ENCODE peak calls at places on chromosomes 7 and 10, in seven cellular contexts. I is neural progenitor cell; G is tibial nerve; C is effector memory CD4-positive, alpha-beta T cell; R is lower lobe of right lung; B is neuronal stem cell; P is esophagus squamous epithelium. L is an unnamed sample.

GRCh38 chr7:29345590-29345989 is 151.0 kb downstream of the CHN2 start:
- DNase-seq in I (peak; percentile 71), G (no peak), C (no peak), R (peak; percentile 51), B (peak; percentile 20), P (no peak), L (peak; percentile 67)

GRCh38 chr10:87850742-87851205 is 12.6 kb downstream of the KLLN start:
- DNase-seq in I (peak; percentile 82), G (peak; percentile 65), C (peak; percentile 21), R (peak; percentile 55), B (peak; percentile 41), P (no peak), L (peak; percentile 79)

GRCh38 chr10:102935510-102935909 is 17.4 kb downstream of the CNNM2 start:
- DNase-seq in I (no peak), G (no peak), C (no peak), R (no peak), B (no peak), P (no peak), L (no peak)

GRCh38 chr7:74483402-74484336 is 30.0 kb downstream of the GTF2IRD1 start:
- DNase-seq in I (no peak), G (no peak), C (no peak), R (no peak), B (no peak), P (no peak), L (no peak)

GRCh38 chr7:135811513-135811912 is 62.9 kb upstream of the FAM180A start:
- DNase-seq in I (no peak), G (no peak), C (no peak), R (no peak), B (no peak), P (no peak), L (no peak)

GRCh38 chr7:134461921-134462320 is 3.0 kb upstream of the AKR1B1 start:
- DNase-seq in I (no peak), G (no peak), C (no peak), R (no peak), B (no peak), P (no peak), L (no peak)

GRCh38 chr10:122139627-122140151 is 131.4 kb upstream of the BTBD16 start:
- DNase-seq in I (no peak), G (no peak), C (no peak), R (no peak), B (no peak), P (no peak), L (no peak)

GRCh38 chr7:22430457-22430856 is 69.5 kb downstream of the STEAP1B start:
- DNase-seq in I (no peak), G (no peak), C (no peak), R (no peak), B (no peak), P (no peak), L (no peak)

GRCh38 chr10:110408203-110408871 is 89.4 kb upstream of the DUSP5 start:
- DNase-seq in I (no peak), G (no peak), C (no peak), R (peak; percentile 44), B (no peak), P (no peak), L (no peak)

GRCh38 chr7:57328457-57328856 is 121.5 kb upstream of the ZNF716 start:
- DNase-seq in I (no peak), G (no peak), C (no peak), R (no peak), B (no peak), P (no peak), L (no peak)

GRCh38 chr7:141231018-141231792 is 157.3 kb downstream of the TMEM178B start:
- DNase-seq in I (peak; percentile 72), G (no peak), C (no peak), R (no peak), B (no peak), P (no peak), L (no peak)

GRCh38 chr10:116748041-116748440 is 5.7 kb upstream of the HSPA12A start:
- DNase-seq in I (no peak), G (no peak), C (no peak), R (no peak), B (no peak), P (no peak), L (no peak)

GRCh38 chr7:154598864-154599263 is 404.1 kb downstream of the PAXIP1 start:
- DNase-seq in I (no peak), G (no peak), C (no peak), R (no peak), B (no peak), P (no peak), L (no peak)

GRCh38 chr7:84913731-84914130 is 273.1 kb downstream of the SEMA3D start:
- DNase-seq in I (no peak), G (no peak), C (no peak), R (no peak), B (no peak), P (no peak), L (no peak)

GRCh38 chr10:117266400-117266799 is 25.5 kb downstream of the SLC18A2 start:
- DNase-seq in I (no peak), G (no peak), C (no peak), R (no peak), B (no peak), P (no peak), L (no peak)

GRCh38 chr7:36155811-36156361 is 2.8 kb downstream of the EEPD1 start:
- DNase-seq in I (peak; percentile 32), G (no peak), C (no peak), R (no peak), B (no peak), P (no peak), L (no peak)

GRCh38 chr10:97850446-97850845 is 803 bp downstream of the GOLGA7B start:
- DNase-seq in I (peak; percentile 53), G (no peak), C (no peak), R (no peak), B (peak; percentile 6), P (no peak), L (no peak)

GRCh38 chr7:4470246-4470645 is 211.8 kb upstream of the FOXK1 start:
- DNase-seq in I (peak; percentile 38), G (no peak), C (no peak), R (no peak), B (no peak), P (no peak), L (no peak)

GRCh38 chr7:117730404-117730803 is 142.8 kb downstream of the CTTNBP2 start:
- DNase-seq in I (no peak), G (no peak), C (no peak), R (no peak), B (no peak), P (no peak), L (no peak)

DNA sequence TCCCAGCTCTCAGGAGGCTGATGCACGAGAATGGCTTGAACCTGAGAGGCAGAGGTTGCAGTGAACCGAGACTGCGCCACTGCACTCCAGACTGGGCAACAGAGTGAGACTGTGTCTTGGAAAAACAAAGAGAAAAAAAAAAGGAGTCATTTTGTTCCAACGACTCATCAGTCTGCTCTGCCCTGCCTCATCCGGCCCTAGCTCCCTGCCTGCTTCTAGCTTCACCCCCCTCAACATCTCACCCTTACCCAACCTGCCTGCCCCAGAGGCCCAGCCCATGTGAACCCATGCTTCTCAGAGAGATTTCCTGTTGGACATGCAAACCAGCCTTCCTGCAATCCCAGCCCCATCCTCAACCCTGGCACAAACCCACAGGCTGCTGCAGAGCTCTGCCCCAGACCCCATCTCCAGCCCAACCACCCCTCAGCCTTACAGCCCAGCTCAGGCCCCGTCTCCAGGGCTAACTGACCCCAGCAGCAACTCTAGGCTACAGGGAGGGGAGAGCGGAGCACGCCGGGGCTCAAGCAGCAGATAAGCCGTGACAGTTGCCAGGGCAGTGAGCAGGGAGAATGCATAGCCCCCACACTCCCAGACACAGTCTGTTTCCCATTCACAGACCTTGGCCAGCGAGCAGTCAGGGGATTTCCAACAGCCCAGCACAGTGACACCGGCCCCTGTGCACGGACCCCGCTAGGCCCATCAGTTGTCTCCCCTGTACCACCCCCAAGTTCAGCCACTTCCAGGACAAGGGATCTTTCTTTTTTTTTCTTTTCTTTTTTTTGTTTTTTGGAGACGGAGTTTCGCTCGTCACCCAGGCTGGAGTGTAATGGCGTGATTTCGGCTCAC is 85.9 kb upstream of the KCTD7 start:
- DNase-seq in I (no peak), G (no peak), C (no peak), R (no peak), B (no peak), P (no peak), L (no peak)
- H3K27ac ChIP-seq in I (no peak overlapping the region), G (no peak overlapping the region), C (no peak overlapping the region), R (no peak overlapping the region), B (no peak overlapping the region), P (no peak overlapping the region), L (peak overlapping the region; percentile 44)

GRCh38 chr7:100069991-100070390 is 11.5 kb downstream of the ZNF3 start:
- DNase-seq in I (no peak), G (no peak), C (no peak), R (no peak), B (no peak), P (no peak), L (no peak)

GRCh38 chr7:100075418-100075817 is 6.1 kb downstream of the ZNF3 start:
- DNase-seq in I (no peak), G (no peak), C (no peak), R (no peak), B (no peak), P (no peak), L (no peak)

GRCh38 chr7:100066953-100067352 is 14.6 kb downstream of the ZNF3 start:
- DNase-seq in I (no peak), G (no peak), C (no peak), R (no peak), B (no peak), P (no peak), L (no peak)

GRCh38 chr7:100072462-100072861 is 9.1 kb downstream of the ZNF3 start:
- DNase-seq in I (no peak), G (no peak), C (no peak), R (no peak), B (no peak), P (no peak), L (no peak)

GRCh38 chr7:100071018-100071723 is 10.4 kb downstream of the ZNF3 start:
- DNase-seq in I (no peak), G (no peak), C (no peak), R (no peak), B (no peak), P (no peak), L (no peak)
- H3K9me3 ChIP-seq in I (peaks cover 52% of the 10 kb centered on the region), G (peaks cover 16% of the 10 kb centered on the region), C (peaks cover 20% of the 10 kb centered on the region), R (peaks cover 28% of the 10 kb centered on the region), B (peaks cover 71% of the 10 kb centered on the region), P (peaks cover 9% of the 10 kb centered on the region), L (peaks cover 21% of the 10 kb centered on the region)

DNA sequence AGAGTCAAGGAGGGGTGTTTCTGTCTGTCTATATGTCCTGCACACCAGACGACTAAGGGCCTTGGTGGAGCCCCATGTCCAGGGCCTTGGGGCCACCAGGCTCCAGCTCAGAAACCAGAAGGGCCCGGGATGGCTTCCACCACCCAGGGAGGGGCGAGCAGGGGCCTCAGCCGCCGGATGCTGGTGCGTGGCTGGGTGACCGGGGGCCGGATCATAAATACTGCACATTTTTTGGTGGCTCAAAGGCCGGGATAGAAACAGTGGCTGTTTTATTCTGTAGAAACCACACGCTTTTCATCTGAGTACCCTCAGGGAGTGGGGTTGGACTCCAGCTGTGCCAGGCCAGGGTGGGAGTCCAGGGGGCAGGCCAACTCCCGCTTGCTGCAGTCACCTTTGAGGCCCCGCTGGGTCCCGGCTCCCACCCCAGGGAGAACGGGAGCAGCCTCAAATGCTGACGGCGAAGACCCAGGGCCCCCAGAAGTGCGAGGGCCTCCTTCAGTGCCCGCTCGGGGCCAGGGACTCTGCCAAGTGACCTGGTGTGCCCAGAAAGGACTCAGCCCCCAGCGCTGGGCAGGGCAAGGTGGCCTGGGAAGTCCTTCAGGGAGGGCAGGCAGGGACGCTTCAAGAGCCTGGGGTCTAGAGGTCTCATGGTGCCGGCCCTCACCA is 28.2 kb downstream of the PDGFA start:
- DNase-seq in I (no peak), G (no peak), C (no peak), R (peak; percentile 29), B (no peak), P (no peak), L (no peak)
- H3K27ac ChIP-seq in I (no peak overlapping the region), G (peak overlapping the region; percentile 70), C (no peak overlapping the region), R (no peak overlapping the region), B (no peak overlapping the region), P (no peak overlapping the region), L (no peak overlapping the region)

GRCh38 chr10:131123496-131123895 is 188.0 kb downstream of the TCERG1L start:
- DNase-seq in I (no peak), G (no peak), C (no peak), R (no peak), B (no peak), P (no peak), L (no peak)
- H3K9me3 ChIP-seq in I (no peaks in the 10 kb centered on the region), G (no peaks in the 10 kb centered on the region), C (no peaks in the 10 kb centered on the region), R (no peaks in the 10 kb centered on the region), B (no peaks in the 10 kb centered on the region), P (no peaks in the 10 kb centered on the region), L (no peaks in the 10 kb centered on the region)